ENCODE peak calls at places on chromosomes 2 and 18, in ten cellular contexts. C, L, A, I, J, N, D, U, X and W are unnamed samples.

GRCh38 chr18:57561728-57562423 is 24.6 kb downstream of the FECH start:
- DNase-seq in C (no peak), L (peak; percentile 64), A (peak; percentile 48), I (peak; percentile 60), J (peak; percentile 37), N (peak; percentile 56), D (peak; percentile 59), U (no peak), X (no peak), W (no peak)

GRCh38 chr2:21451418-21451817 is 327.6 kb downstream of the TDRD15 start:
- DNase-seq in C (no peak), L (no peak), A (no peak), I (no peak), J (no peak), N (no peak), D (no peak), U (no peak), X (no peak), W (no peak)

GRCh38 chr2:219812672-219813071 is 185.2 kb downstream of the SLC4A3 start:
- DNase-seq in C (no peak), L (no peak), A (no peak), I (no peak), J (no peak), N (no peak), D (no peak), U (no peak), X (peak; percentile 78), W (no peak)

GRCh38 chr2:190277234-190278112 is 42.2 kb downstream of the HIBCH start:
- DNase-seq in C (no peak), L (peak; percentile 70), A (peak; percentile 7), I (peak; percentile 78), J (peak; percentile 41), N (peak; percentile 61), D (peak; percentile 71), U (no peak), X (no peak), W (peak; percentile 10)

GRCh38 chr2:237210763-237211162 is 125.1 kb downstream of the COPS8 start:
- DNase-seq in C (no peak), L (no peak), A (no peak), I (no peak), J (no peak), N (no peak), D (no peak), U (no peak), X (no peak), W (no peak)

GRCh38 chr18:10558243-10558966 is 32.6 kb downstream of the NAPG start:
- DNase-seq in C (no peak), L (no peak), A (no peak), I (no peak), J (no peak), N (no peak), D (no peak), U (no peak), X (peak; percentile 72), W (no peak)

GRCh38 chr2:219688560-219689445 is 61.4 kb downstream of the SLC4A3 start:
- DNase-seq in C (no peak), L (peak; percentile 89), A (no peak), I (peak; percentile 71), J (peak; percentile 96), N (peak; percentile 87), D (peak; percentile 38), U (no peak), X (no peak), W (no peak)

GRCh38 chr2:107801498-107801897 is 25.2 kb upstream of the RGPD4 start:
- DNase-seq in C (no peak), L (no peak), A (no peak), I (no peak), J (no peak), N (no peak), D (no peak), U (no peak), X (no peak), W (no peak)

GRCh38 chr2:176234216-176234615 is 35.0 kb upstream of the MTX2 start:
- DNase-seq in C (no peak), L (no peak), A (no peak), I (no peak), J (peak; percentile 41), N (no peak), D (no peak), U (no peak), X (no peak), W (no peak)

GRCh38 chr2:231920366-231920765 is 5.8 kb downstream of the NPPC start:
- DNase-seq in C (no peak), L (no peak), A (no peak), I (no peak), J (no peak), N (no peak), D (no peak), U (no peak), X (no peak), W (no peak)

GRCh38 chr2:180882959-180883358 is 97.4 kb upstream of the UBE2E3 start:
- DNase-seq in C (no peak), L (no peak), A (no peak), I (no peak), J (no peak), N (no peak), D (no peak), U (no peak), X (no peak), W (no peak)

GRCh38 chr2:190409616-190410015 is 1.5 kb downstream of the MFSD6 start:
- DNase-seq in C (no peak), L (no peak), A (no peak), I (no peak), J (no peak), N (no peak), D (no peak), U (no peak), X (no peak), W (no peak)

GRCh38 chr2:175929850-175930249 is 72.2 kb downstream of the LNPK start:
- DNase-seq in C (no peak), L (peak; percentile 6), A (no peak), I (peak; percentile 83), J (peak; percentile 19), N (peak; percentile 51), D (peak; percentile 77), U (no peak), X (no peak), W (no peak)

GRCh38 chr2:32495139-32495538 is 132.7 kb upstream of the TTC27 start:
- DNase-seq in C (no peak), L (no peak), A (no peak), I (no peak), J (peak; percentile 71), N (peak; percentile 35), D (no peak), U (no peak), X (no peak), W (no peak)

GRCh38 chr2:231041061-231041689 is 3.9 kb downstream of the C2orf72 start:
- DNase-seq in C (no peak), L (no peak), A (no peak), I (no peak), J (no peak), N (no peak), D (no peak), U (no peak), X (no peak), W (no peak)

GRCh38 chr2:85259101-85259590 is 68.6 kb downstream of the TGOLN2 start:
- DNase-seq in C (no peak), L (peak; percentile 89), A (no peak), I (peak; percentile 55), J (peak; percentile 75), N (peak; percentile 94), D (peak; percentile 56), U (no peak), X (no peak), W (no peak)

GRCh38 chr2:96527052-96527964 is 9.2 kb upstream of the ARID5A start:
- DNase-seq in C (no peak), L (peak; percentile 54), A (peak; percentile 46), I (no peak), J (peak; percentile 33), N (peak; percentile 34), D (peak; percentile 77), U (no peak), X (no peak), W (peak; percentile 81)
- H3K4me3 ChIP-seq in C (peak overlapping the region; percentile 68), L (peak overlapping the region; percentile 13), A (peak overlapping the region; percentile 77), I (peak overlapping the region; percentile 37), J (peak overlapping the region; percentile 37), N (peak overlapping the region; percentile 57), D (peak overlapping the region; percentile 75), U (peak overlapping the region; percentile 63), X (peak overlapping the region; percentile 61), W (peak overlapping the region; percentile 47)

GRCh38 chr2:160060297-160060696 is 2.1 kb downstream of the PLA2R1 start:
- DNase-seq in C (no peak), L (no peak), A (no peak), I (no peak), J (no peak), N (no peak), D (no peak), U (no peak), X (no peak), W (no peak)
- H3K4me3 ChIP-seq in C (no peak overlapping the region), L (no peak overlapping the region), A (no peak overlapping the region), I (no peak overlapping the region), J (no peak overlapping the region), N (no peak overlapping the region), D (no peak overlapping the region), U (no peak overlapping the region), X (no peak overlapping the region), W (no peak overlapping the region)

DNA sequence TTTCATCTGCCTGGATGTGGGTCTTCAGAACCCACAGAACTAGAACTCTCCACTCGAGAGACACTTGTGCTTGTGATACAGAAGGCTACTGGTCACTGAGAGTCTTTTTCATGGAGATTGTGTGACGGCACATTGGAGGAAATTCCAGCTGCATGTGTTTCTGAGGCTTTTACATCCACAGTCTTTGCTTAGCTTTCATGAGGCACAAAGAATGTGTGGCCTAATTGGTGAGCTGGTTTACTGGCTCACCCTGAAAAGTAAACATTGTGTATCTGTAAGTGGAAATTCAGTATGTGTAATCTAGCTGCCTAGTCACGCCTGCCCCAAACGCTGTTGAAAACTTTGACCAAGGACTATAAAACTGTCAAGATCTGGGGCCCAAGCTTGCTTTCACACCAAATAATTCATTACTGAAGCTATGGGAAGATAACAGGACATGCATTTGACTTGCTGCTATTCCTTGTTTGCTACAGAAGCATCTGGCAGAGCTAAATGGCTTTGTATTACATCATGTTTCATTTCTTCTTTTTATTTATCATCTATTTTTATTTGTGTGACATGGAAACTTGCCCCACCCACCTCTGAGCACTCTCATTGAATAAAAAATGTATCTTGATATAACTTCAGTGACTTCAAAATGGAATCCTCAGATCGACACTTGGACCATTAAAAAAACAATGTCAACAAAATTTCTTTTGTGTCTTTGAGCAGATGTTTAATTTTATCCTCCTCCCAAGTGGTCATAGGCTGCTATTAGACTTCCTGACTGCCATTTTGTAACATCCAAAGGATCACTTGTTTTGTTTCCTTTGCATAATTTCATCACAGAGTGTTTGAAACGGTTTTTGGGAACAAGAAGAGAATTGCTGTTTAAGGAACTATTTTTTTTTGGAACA is 80.2 kb downstream of the EFEMP1 start:
- DNase-seq in C (peak; percentile 70), L (peak; percentile 82), A (no peak), I (peak; percentile 87), J (peak; percentile 96), N (peak; percentile 100), D (peak; percentile 98), U (no peak), X (no peak), W (no peak)
- H3K4me3 ChIP-seq in C (no peak overlapping the region), L (no peak overlapping the region), A (no peak overlapping the region), I (no peak overlapping the region), J (no peak overlapping the region), N (no peak overlapping the region), D (no peak overlapping the region), U (no peak overlapping the region), X (no peak overlapping the region), W (no peak overlapping the region)

DNA sequence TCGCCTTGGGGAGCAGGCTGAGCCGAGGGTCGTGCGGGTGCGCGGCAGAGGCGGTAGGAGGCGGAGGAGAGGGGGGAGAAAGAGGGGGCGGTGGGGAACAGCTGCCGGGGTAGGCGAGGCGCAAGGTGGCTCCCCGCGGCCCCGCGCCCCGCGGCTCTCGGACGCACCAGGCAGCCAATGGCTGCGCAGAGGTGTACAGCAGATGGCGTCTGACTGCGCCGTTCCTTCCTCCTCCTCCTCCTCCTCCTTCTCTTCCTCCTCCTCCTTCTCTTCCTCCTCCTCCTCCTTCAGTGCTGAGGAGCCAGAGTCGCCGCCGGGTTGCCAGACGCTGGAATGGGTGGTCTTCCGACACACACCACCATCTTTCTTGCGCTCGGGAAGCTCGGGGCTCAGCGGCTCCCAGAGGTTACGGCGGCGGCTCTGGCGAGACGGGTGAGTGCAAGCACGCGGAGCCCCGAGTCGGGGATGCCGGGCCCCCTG is at the start of gene THSD7B:
- DNase-seq in C (no peak), L (no peak), A (no peak), I (no peak), J (no peak), N (no peak), D (peak; percentile 7), U (no peak), X (no peak), W (peak; percentile 8)
- H3K4me3 ChIP-seq in C (peak within 1 kb of the TSS; percentile 38), L (peak within 1 kb of the TSS; percentile 39), A (no peak within 1 kb of the TSS), I (no peak within 1 kb of the TSS), J (no peak within 1 kb of the TSS), N (no peak within 1 kb of the TSS), D (peak within 1 kb of the TSS; percentile 26), U (no peak within 1 kb of the TSS), X (peak within 1 kb of the TSS; percentile 53), W (peak within 1 kb of the TSS; percentile 31)